ENCODE peak calls at places on chromosomes 13 and 19, in four cellular contexts. Q is heart left ventricle; Y is body of pancreas; F is CD8-positive, alpha-beta T cell. M is an unnamed sample.

GRCh38 chr19:35251456-35251855 is 2.7 kb downstream of the LSR start:
- DNase-seq in Q (no peak), Y (no peak), F (no peak), M (no peak)

GRCh38 chr19:18063463-18063862 is 23.3 kb downstream of the IL12RB1 start:
- DNase-seq in Q (no peak), Y (no peak), F (no peak), M (peak; percentile 59)

GRCh38 chr13:40776681-40777165 is 5.7 kb upstream of the MRPS31 start:
- DNase-seq in Q (no peak), Y (no peak), F (peak; percentile 67), M (peak; percentile 45)

GRCh38 chr19:3073159-3073563 is 10.9 kb upstream of the TLE5 start:
- DNase-seq in Q (no peak), Y (no peak), F (no peak), M (no peak)

GRCh38 chr19:3610745-3611717 is 4.4 kb upstream of the TBXA2R start:
- DNase-seq in Q (peak; percentile 13), Y (no peak), F (no peak), M (no peak)

GRCh38 chr13:90950134-90950533 is 397.4 kb upstream of the MIR17HG start:
- DNase-seq in Q (no peak), Y (no peak), F (no peak), M (no peak)

GRCh38 chr13:32248789-32249188 is 66.4 kb downstream of the ZAR1L start:
- DNase-seq in Q (no peak), Y (no peak), F (no peak), M (no peak)

GRCh38 chr19:16876904-16877361 is 11.9 kb upstream of the F2RL3 start:
- DNase-seq in Q (peak; percentile 44), Y (no peak), F (no peak), M (peak; percentile 52)

GRCh38 chr13:86567119-86567518 is 767.9 kb upstream of the SLITRK6 start:
- DNase-seq in Q (no peak), Y (peak; percentile 23), F (no peak), M (peak; percentile 6)

GRCh38 chr19:926595-927043 is 784 bp downstream of the ARID3A start:
- DNase-seq in Q (peak; percentile 68), Y (no peak), F (no peak), M (peak; percentile 54)

GRCh38 chr13:30094015-30094533 is 213.3 kb downstream of the KATNAL1 start:
- DNase-seq in Q (no peak), Y (no peak), F (no peak), M (no peak)

GRCh38 chr13:113113846-113114271 is 8.3 kb downstream of the F7 start:
- DNase-seq in Q (no peak), Y (no peak), F (no peak), M (no peak)

GRCh38 chr13:50441141-50441540 is 402.4 kb downstream of the DLEU7 start:
- DNase-seq in Q (no peak), Y (no peak), F (no peak), M (no peak)

GRCh38 chr13:85724554-85725432 is 74.4 kb downstream of the SLITRK6 start:
- DNase-seq in Q (no peak), Y (no peak), F (no peak), M (no peak)

GRCh38 chr19:39696418-39696817 is 7.9 kb upstream of the LGALS14 start:
- DNase-seq in Q (no peak), Y (no peak), F (no peak), M (no peak)

GRCh38 chr19:51687791-51688664 is 5.1 kb upstream of the SPACA6 start:
- DNase-seq in Q (peak; percentile 66), Y (peak; percentile 59), F (no peak), M (peak; percentile 63)

GRCh38 chr13:51806571-51806970 is 2.6 kb upstream of the DHRS12 start:
- DNase-seq in Q (no peak), Y (peak; percentile 92), F (no peak), M (no peak)

GRCh38 chr13:46639033-46639981 is 86.3 kb downstream of the LRCH1 start:
- DNase-seq in Q (no peak), Y (no peak), F (no peak), M (peak; percentile 46)

GRCh38 chr19:22735911-22736645 is 47.9 kb downstream of the ZNF99 start:
- DNase-seq in Q (no peak), Y (no peak), F (no peak), M (no peak)

GRCh38 chr19:55913643-55914268 is 18.4 kb downstream of the NLRP13 start:
- DNase-seq in Q (no peak), Y (no peak), F (no peak), M (no peak)

GRCh38 chr19:5805465-5806132 is 732 bp downstream of the NRTN start:
- DNase-seq in Q (peak; percentile 54), Y (peak; percentile 92), F (peak; percentile 69), M (peak; percentile 60)

GRCh38 chr13:99873832-99874430 is 97.6 kb downstream of the ZIC5 start:
- DNase-seq in Q (no peak), Y (no peak), F (no peak), M (no peak)

GRCh38 chr13:29101404-29101803 is 281.3 kb downstream of the MTUS2 start:
- DNase-seq in Q (no peak), Y (no peak), F (no peak), M (no peak)

GRCh38 chr13:25977216-25977615 is 74.6 kb downstream of the SHISA2 start:
- DNase-seq in Q (no peak), Y (peak; percentile 19), F (no peak), M (no peak)

GRCh38 chr13:28850226-28850625 is 30.1 kb downstream of the MTUS2 start:
- DNase-seq in Q (no peak), Y (no peak), F (no peak), M (no peak)

GRCh38 chr13:24071423-24072075 is 89.0 kb upstream of the SPATA13 start:
- DNase-seq in Q (no peak), Y (no peak), F (no peak), M (peak; percentile 39)

GRCh38 chr13:31930901-31931522 is 100.6 kb upstream of the FRY start:
- DNase-seq in Q (no peak), Y (no peak), F (no peak), M (no peak)

GRCh38 chr13:86155756-86156155 is 356.5 kb upstream of the SLITRK6 start:
- DNase-seq in Q (no peak), Y (no peak), F (no peak), M (no peak)

DNA sequence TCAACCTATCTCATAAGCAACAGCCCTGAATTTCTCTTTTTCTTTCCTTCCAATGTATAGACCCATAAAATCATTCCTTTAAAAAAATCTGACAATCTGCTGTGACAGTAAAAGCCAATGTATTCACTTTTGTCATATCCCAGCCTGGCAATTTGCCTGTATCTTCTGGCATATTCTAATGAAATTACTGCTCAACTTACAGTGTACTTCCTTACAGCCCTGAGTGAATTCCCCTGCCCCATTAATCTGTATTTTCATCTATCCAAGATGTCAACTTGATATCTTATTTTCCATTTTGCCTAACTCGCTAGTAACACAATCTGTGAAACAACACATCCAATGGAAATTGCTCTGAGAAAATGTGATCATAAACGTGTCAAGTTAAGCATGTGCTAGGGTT is 18.0 kb upstream of the SERP2 start:
- DNase-seq in Q (no peak), Y (no peak), F (no peak), M (no peak)
- TF ChIP-seq CTCF in Q (no peak), Y (no peak), F (no peak), M (no peak)

GRCh38 chr19:58261600-58261967 is 17.2 kb upstream of the ZNF8 start:
- DNase-seq in Q (no peak), Y (no peak), F (no peak), M (no peak)
- H3K9me3 ChIP-seq in Q (peaks cover 63% of the 10 kb centered on the region), Y (peaks cover 3% of the 10 kb centered on the region), F (peaks cover 69% of the 10 kb centered on the region), M (peaks cover 26% of the 10 kb centered on the region)

DNA sequence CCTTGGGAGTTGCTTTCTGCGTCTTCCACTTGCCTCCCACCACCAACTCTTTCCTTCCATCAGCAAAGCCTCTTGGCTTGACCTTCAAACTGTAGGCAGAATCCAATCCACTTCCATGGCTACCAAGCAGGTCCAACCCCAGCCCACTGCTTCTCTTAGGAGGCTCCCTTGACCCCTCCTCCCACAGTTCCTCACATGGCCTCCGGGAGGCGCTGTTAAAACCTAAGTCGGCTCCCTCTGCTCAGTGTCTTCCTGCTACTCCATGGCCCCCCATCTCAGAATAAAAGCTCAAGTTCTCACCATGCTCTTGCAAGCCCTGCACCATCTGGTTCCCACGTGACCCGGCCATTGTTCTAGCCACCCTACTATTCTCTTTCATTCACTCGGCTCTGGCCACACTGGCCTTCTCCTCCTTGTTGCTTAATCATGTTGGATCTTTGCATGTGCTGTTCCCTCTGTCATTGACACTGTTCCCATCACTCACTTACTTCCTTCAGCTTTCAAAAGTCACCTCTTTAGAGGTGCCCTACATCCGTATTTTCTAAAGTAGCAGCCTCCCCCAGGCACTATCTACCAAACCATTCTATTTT is 7.5 kb downstream of the IZUMO2 start:
- DNase-seq in Q (no peak), Y (no peak), F (no peak), M (no peak)
- TF ChIP-seq CTCF in Q (no peak), Y (no peak), F (no peak), M (no peak)

GRCh38 chr13:33637978-33638743 is 179.8 kb upstream of the RFC3 start:
- DNase-seq in Q (no peak), Y (no peak), F (no peak), M (no peak)

GRCh38 chr13:33639158-33639557 is 178.8 kb upstream of the RFC3 start:
- DNase-seq in Q (no peak), Y (peak; percentile 30), F (no peak), M (peak; percentile 90)

GRCh38 chr13:33640832-33641231 is 177.1 kb upstream of the RFC3 start:
- DNase-seq in Q (no peak), Y (no peak), F (no peak), M (no peak)

GRCh38 chr13:33636955-33637670 is 180.8 kb upstream of the RFC3 start:
- DNase-seq in Q (no peak), Y (no peak), F (no peak), M (no peak)

DNA sequence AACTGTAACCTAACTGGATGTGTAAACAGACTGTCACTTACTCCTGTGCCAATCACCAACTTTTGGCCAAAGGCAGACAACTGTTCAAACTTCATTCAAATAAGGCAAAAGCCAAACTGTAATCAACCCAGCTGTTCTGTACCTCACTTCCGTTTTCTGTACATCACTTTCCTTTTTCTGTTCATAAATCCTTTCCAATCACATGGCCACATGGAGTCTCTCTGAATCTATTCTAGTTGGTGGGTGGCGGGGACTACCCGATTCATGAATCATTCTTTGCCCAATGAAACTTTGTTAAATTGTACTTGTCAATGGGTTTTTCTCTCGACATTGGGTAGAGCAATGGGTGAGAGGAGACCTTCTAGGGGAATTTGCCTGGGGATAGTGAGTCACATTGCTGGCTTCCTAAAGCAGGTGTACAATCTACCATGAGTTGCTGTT is 178.3 kb upstream of the RFC3 start:
- DNase-seq in Q (no peak), Y (no peak), F (no peak), M (no peak)
- H3K9me3 ChIP-seq in Q (no peaks in the 10 kb centered on the region), Y (no peaks in the 10 kb centered on the region), F (no peaks in the 10 kb centered on the region), M (no peaks in the 10 kb centered on the region)

GRCh38 chr13:111068009-111068350 is 47.1 kb upstream of the ARHGEF7 start:
- DNase-seq in Q (no peak), Y (no peak), F (no peak), M (no peak)
- TF ChIP-seq CTCF in Q (no peak), Y (no peak), F (peak; percentile 24), M (no peak)

DNA sequence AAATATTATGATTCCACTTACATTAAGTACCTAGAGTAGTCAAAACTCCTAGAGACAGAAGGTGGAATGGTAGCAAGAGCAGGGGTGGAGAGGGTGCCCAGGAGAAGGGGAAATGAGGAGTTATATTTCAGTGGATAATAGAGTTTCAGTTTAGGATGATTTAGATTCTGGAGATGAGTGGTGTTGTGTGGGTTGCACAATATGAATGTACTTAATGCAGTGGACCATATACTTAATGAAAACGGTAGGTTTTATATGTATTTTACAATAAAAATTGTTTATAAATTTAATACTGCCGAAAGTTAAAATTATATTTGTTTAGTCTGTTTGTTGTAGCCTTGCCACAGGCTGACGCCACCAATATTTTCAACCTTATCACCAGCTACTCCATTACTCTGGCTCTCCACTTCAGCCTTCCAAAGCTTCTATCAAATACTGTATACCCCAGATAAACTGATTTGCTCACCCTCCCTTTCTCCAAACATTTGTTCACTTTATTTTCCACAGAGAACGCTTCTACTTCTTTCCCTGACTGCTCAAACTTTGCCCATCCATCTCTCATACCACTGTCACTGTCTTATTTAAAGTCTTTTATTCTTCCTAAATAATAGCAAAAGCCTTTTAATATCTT is 1.4 kb upstream of the RBM26 start:
- DNase-seq in Q (no peak), Y (no peak), F (no peak), M (no peak)
- H3K9me3 ChIP-seq in Q (no peaks in the 10 kb centered on the region), Y (no peaks in the 10 kb centered on the region), F (no peaks in the 10 kb centered on the region), M (no peaks in the 10 kb centered on the region)